ENCODE peak calls at places on chromosome 22, in eight cellular contexts. I, Q, S, F, J, U, D and C are unnamed samples.

GRCh38 chr22:17217179-17217578 is 2.1 kb downstream of the ADA2 start:
- DNase-seq in F (no peak), J (no peak), U (no peak), D (no peak), Q (no peak), I (no peak), S (no peak), C (no peak)

GRCh38 chr22:30325724-30326703 is 727 bp downstream of the TBC1D10A start:
- DNase-seq in Q (no peak), D (peak), I (no peak), U (no peak), S (no peak), J (no peak), F (peak), C (peak)

GRCh38 chr22:19064354-19065054 is 57.7 kb downstream of the DGCR2 start:
- DNase-seq in Q (no peak), S (no peak), I (no peak), D (no peak), J (no peak), U (no peak), F (no peak), C (no peak)

GRCh38 chr22:29106839-29107238 is 34.0 kb downstream of the KREMEN1 start:
- DNase-seq in S (no peak), J (no peak), Q (no peak), D (no peak), F (no peak), U (no peak), I (no peak), C (no peak)

GRCh38 chr22:26835929-26836528 is 178.6 kb downstream of the MIAT start:
- DNase-seq in J (peak), U (peak), F (peak), S (no peak), Q (no peak), D (no peak), I (peak), C (no peak)

GRCh38 chr22:30420401-30421178 is 5.0 kb upstream of the MTFP1 start:
- DNase-seq in D (no peak), U (no peak), J (peak), F (no peak), Q (no peak), S (no peak), I (no peak), C (no peak)

GRCh38 chr22:45534339-45535192 is 31.9 kb downstream of the FBLN1 start:
- DNase-seq in I (peak), J (peak), S (no peak), U (no peak), Q (no peak), F (peak), D (no peak), C (no peak)

GRCh38 chr22:29040385-29041275 is 21.0 kb downstream of the C22orf31 start:
- DNase-seq in D (no peak), I (peak), J (peak), U (peak), Q (peak), S (peak), F (peak), C (peak)

GRCh38 chr22:28560005-28560742 is 119.5 kb downstream of the TTC28 start:
- DNase-seq in U (no peak), Q (no peak), I (no peak), D (no peak), J (peak), F (no peak), S (no peak), C (no peak)

GRCh38 chr22:22728382-22728781 is 84.0 kb downstream of the GGTLC2 start:
- DNase-seq in F (no peak), J (peak), I (no peak), Q (no peak), D (no peak), S (no peak), U (no peak), C (no peak)

GRCh38 chr22:26606611-26607010 is 11.2 kb downstream of the CRYBB1 start:
- DNase-seq in Q (no peak), I (no peak), U (no peak), J (peak), F (no peak), S (no peak), D (no peak), C (no peak)

GRCh38 chr22:38474003-38474607 is 6.2 kb downstream of the KDELR3 start:
- DNase-seq in J (no peak), Q (no peak), U (no peak), S (no peak), F (no peak), I (no peak), D (no peak), C (no peak)

GRCh38 chr22:46076651-46077339 is 73.5 kb upstream of the PPARA start:
- DNase-seq in I (no peak), J (peak), D (peak), U (no peak), F (no peak), Q (no peak), S (no peak), C (no peak)